ENCODE peak calls at places on chromosomes 5 and 9, in six cellular contexts. Y, F, G, S, X and I are unnamed samples.

GRCh38 chr5:172150514-172151425 is 37.3 kb downstream of the STK10 start:
- DNase-seq in Y (no peak), F (no peak), G (no peak), S (peak), X (no peak), I (no peak)

GRCh38 chr5:73825736-73826135 is 199.7 kb downstream of the ARHGEF28 start:
- DNase-seq in Y (no peak), F (no peak), G (no peak), S (no peak), X (no peak), I (no peak)

GRCh38 chr9:80125731-80126264 is 554.0 kb downstream of the TLE4 start:
- DNase-seq in Y (no peak), F (no peak), G (no peak), S (no peak), X (no peak), I (no peak)

GRCh38 chr9:110207071-110207923 is 662 bp downstream of the C9orf152 start:
- DNase-seq in Y (no peak), F (no peak), G (no peak), S (no peak), X (no peak), I (no peak)

GRCh38 chr5:55816342-55816741 is 34.8 kb upstream of the IL31RA start:
- DNase-seq in Y (no peak), F (no peak), G (no peak), S (no peak), X (peak), I (peak)

GRCh38 chr5:93583799-93584530 is 943 bp downstream of the NR2F1 start:
- DNase-seq in Y (peak), F (peak), G (peak), S (peak), X (peak), I (no peak)

GRCh38 chr9:93357649-93358048 is 93.8 kb upstream of the FAM120A start:
- DNase-seq in Y (no peak), F (no peak), G (no peak), S (no peak), X (no peak), I (no peak)

GRCh38 chr9:108551030-108551964 is 304.5 kb downstream of the ACTL7B start:
- DNase-seq in Y (no peak), F (peak), G (peak), S (no peak), X (peak), I (peak)

GRCh38 chr9:120545691-120546565 is 34.0 kb downstream of the CDK5RAP2 start:
- DNase-seq in Y (no peak), F (no peak), G (no peak), S (no peak), X (no peak), I (no peak)

GRCh38 chr5:155019601-155020226 is 6.2 kb downstream of the KIF4B start:
- DNase-seq in Y (no peak), F (no peak), G (no peak), S (no peak), X (no peak), I (no peak)

GRCh38 chr5:17897776-17898175 is 263.5 kb downstream of the TAF11L14 start:
- DNase-seq in Y (no peak), F (no peak), G (no peak), S (no peak), X (peak), I (peak)

GRCh38 chr9:128439273-128439672 is 16.5 kb upstream of the ODF2 start:
- DNase-seq in Y (no peak), F (no peak), G (no peak), S (no peak), X (no peak), I (no peak)

GRCh38 chr9:96009223-96009602 is 133.7 kb downstream of the ERCC6L2 start:
- DNase-seq in Y (no peak), F (no peak), G (no peak), S (no peak), X (no peak), I (no peak)